ENCODE peak calls at places on chromosome 11, in four cellular contexts. X is K562, J is WTC11, Z is HepG2. D is an unnamed sample.

GRCh38 chr11:11978792-11979486 is 29.5 kb downstream of the DKK3 start:
- DNase-seq in X (no peak), J (no peak), Z (no peak), D (no peak)

GRCh38 chr11:29321293-29322132 is 695.3 kb downstream of the KCNA4 start:
- DNase-seq in X (no peak), J (no peak), Z (peak; percentile 75), D (no peak)

GRCh38 chr11:32899423-32899822 is 6.8 kb downstream of the QSER1 start:
- DNase-seq in X (no peak), J (no peak), Z (no peak), D (no peak)

GRCh38 chr11:2074266-2074825 is 64.8 kb downstream of the IGF2 start:
- DNase-seq in X (peak; percentile 74), J (peak; percentile 60), Z (no peak), D (peak; percentile 49)

GRCh38 chr11:122863704-122864326 is 18.7 kb upstream of the JHY start:
- DNase-seq in X (peak; percentile 30), J (peak; percentile 47), Z (no peak), D (peak; percentile 43)

GRCh38 chr11:119828011-119828410 is 99.0 kb upstream of the NECTIN1 start:
- DNase-seq in X (no peak), J (no peak), Z (no peak), D (no peak)

GRCh38 chr11:126122863-126123262 is 60.2 kb upstream of the CDON start:
- DNase-seq in X (no peak), J (no peak), Z (no peak), D (no peak)

GRCh38 chr11:58330861-58331260 is 28.0 kb downstream of the OR5B17 start:
- DNase-seq in X (no peak), J (no peak), Z (no peak), D (no peak)

GRCh38 chr11:134272381-134273316 is 3.5 kb upstream of the GLB1L3 start:
- DNase-seq in X (no peak), J (peak; percentile 77), Z (peak; percentile 87), D (peak; percentile 39)

GRCh38 chr11:17578958-17579357 is 31.9 kb downstream of the OTOG start:
- DNase-seq in X (no peak), J (peak; percentile 5), Z (no peak), D (no peak)

GRCh38 chr11:127006311-127006710 is 5.7 kb upstream of the KIRREL3 start:
- DNase-seq in X (no peak), J (no peak), Z (no peak), D (no peak)

GRCh38 chr11:111419641-111420327 is 40.7 kb upstream of the POU2AF1 start:
- DNase-seq in X (no peak), J (no peak), Z (no peak), D (no peak)

GRCh38 chr11:99370557-99371200 is 349.9 kb downstream of the CNTN5 start:
- DNase-seq in X (no peak), J (peak; percentile 16), Z (no peak), D (peak; percentile 8)

GRCh38 chr11:99522467-99523173 is 501.9 kb downstream of the CNTN5 start:
- DNase-seq in X (no peak), J (no peak), Z (no peak), D (no peak)

GRCh38 chr11:9315078-9315688 is 790 bp upstream of the TMEM41B start:
- DNase-seq in X (no peak), J (no peak), Z (no peak), D (no peak)

GRCh38 chr11:14386895-14387480 is 28.0 kb upstream of the RRAS2 start:
- DNase-seq in X (no peak), J (peak; percentile 53), Z (no peak), D (no peak)

GRCh38 chr11:48900131-48900800 is 83.4 kb downstream of the TRIM51G start:
- DNase-seq in X (no peak), J (peak; percentile 1), Z (no peak), D (no peak)

GRCh38 chr11:12653729-12654128 is 20.5 kb upstream of the TEAD1 start:
- DNase-seq in X (no peak), J (peak; percentile 45), Z (peak; percentile 61), D (no peak)

GRCh38 chr11:94767701-94768601 is at the start of gene AMOTL1:
- DNase-seq in X (peak; percentile 73), J (peak; percentile 89), Z (no peak), D (peak; percentile 87)

GRCh38 chr11:34408580-34409172 is 30.1 kb upstream of the CAT start:
- DNase-seq in X (no peak), J (no peak), Z (no peak), D (no peak)

GRCh38 chr11:113419426-113420003 is 31.9 kb downstream of the ANKK1 start:
- DNase-seq in X (no peak), J (no peak), Z (no peak), D (no peak)

GRCh38 chr11:119854521-119854920 is 125.5 kb upstream of the NECTIN1 start:
- DNase-seq in X (no peak), J (no peak), Z (no peak), D (no peak)

GRCh38 chr11:116826751-116827431 is 2.8 kb upstream of the APOC3 start:
- DNase-seq in X (peak; percentile 42), J (no peak), Z (peak; percentile 85), D (no peak)

GRCh38 chr11:27291954-27292641 is 70.9 kb downstream of the CCDC34 start:
- DNase-seq in X (no peak), J (no peak), Z (peak; percentile 42), D (no peak)

GRCh38 chr11:121494355-121495099 is 41.8 kb upstream of the SORL1-AS1 start:
- DNase-seq in X (no peak), J (no peak), Z (no peak), D (no peak)

GRCh38 chr11:110712643-110713468 is 619 bp upstream of the ARHGAP20 start:
- DNase-seq in X (no peak), J (peak; percentile 14), Z (no peak), D (peak; percentile 49)

GRCh38 chr11:61919113-61919840 is 1.9 kb upstream of the RAB3IL1 start:
- DNase-seq in X (no peak), J (no peak), Z (no peak), D (no peak)

GRCh38 chr11:88420165-88420781 is 82.7 kb upstream of the CTSC start:
- DNase-seq in X (peak; percentile 20), J (no peak), Z (no peak), D (no peak)

GRCh38 chr11:60844870-60845221 is 2.9 kb downstream of the CCDC86 start:
- DNase-seq in X (no peak), J (no peak), Z (peak; percentile 94), D (no peak)
- TF ChIP-seq SP1 in X (no peak), J (no peak), Z (no peak), D (no peak)

GRCh38 chr11:20452585-20452984 is 65.1 kb downstream of the PRMT3 start:
- DNase-seq in X (no peak), J (no peak), Z (no peak), D (no peak)
- TF ChIP-seq ELF4 in X (no peak), J (no peak), Z (no peak), D (no peak)

DNA sequence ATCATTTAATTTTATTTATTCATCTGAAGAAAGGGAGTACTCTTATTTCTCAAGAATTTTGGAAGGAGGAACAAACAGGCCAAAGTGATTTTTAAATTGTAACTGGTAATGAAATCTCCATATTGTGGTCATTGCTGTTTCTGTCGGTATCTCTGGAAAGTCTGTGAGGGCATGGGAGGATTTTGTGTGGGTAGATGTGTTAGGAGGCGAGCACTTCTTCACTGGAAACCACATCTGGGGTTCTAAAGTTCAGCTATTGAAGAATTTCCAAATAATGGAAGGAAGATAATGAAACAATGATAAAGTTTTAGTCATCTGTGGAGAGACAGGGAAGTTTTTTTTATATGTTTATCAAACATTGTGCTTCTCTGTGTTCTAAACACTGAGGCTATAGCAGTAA is 6.6 kb downstream of the TRIM34 start:
- DNase-seq in X (no peak), J (no peak), Z (no peak), D (no peak)
- TF ChIP-seq SP1 in X (no peak), J (no peak), Z (no peak), D (no peak)

DNA sequence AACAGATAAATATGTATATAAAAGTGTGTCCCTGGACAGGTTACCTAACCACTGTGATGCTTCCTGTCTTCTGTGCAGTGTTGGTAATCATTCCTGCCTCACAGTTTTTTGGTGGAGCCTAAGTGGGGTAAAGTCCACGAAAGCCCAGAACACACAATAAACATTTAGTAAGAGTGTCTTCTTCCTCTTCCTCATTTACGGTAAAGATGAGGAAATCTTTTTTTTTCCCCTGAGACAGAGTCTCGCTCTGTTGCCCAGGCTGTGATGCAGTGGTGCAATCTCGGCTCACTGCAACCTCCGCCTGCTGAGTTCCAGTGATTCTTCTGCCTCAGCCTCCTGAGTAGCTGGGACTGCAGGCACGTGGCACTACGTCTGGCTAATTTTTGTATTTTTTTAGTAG is 117.1 kb downstream of the LDLRAD3 start:
- DNase-seq in X (no peak), J (no peak), Z (no peak), D (no peak)
- TF ChIP-seq ELF4 in X (no peak), J (no peak), Z (no peak), D (no peak)

DNA sequence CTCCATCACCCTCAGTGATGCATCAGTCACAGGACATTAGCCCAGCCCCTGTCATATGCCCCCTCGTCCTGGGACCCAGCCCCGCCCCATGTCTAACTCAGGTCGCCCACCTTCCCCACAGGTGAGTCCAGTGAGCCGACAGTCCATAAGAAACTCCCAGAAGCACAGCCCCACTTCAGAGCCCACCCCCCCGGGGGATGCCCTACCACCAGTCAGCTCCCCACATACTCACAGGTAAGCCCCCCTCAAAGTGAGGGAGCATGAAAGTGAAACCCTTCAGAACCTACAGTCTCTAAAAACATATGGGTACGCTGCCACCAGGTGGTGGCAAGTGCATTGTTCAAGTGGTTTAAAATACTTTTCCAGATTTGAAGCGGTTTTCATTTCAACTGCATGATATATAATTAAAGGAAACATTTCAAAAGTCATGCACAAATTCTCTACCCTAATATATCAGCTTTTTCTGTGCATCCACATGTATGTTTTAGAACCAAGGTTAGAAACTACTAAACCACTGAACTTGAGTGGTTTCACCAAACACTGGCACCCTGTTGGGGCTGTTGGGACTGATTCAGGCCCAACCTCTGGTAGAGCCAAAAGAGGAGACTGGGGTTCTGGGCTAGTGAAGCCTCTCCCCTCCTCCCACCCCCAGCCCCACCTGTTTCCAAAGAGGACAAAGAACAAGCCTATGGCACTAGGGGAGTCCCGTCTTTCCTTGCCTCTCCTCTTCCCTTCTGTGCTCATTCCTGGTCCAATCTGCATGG is 17.3 kb downstream of the EPS8L2 start:
- DNase-seq in X (no peak), J (no peak), Z (peak; percentile 56), D (no peak)
- TF ChIP-seq SP1 in X (no peak), J (no peak), Z (no peak), D (no peak)

DNA sequence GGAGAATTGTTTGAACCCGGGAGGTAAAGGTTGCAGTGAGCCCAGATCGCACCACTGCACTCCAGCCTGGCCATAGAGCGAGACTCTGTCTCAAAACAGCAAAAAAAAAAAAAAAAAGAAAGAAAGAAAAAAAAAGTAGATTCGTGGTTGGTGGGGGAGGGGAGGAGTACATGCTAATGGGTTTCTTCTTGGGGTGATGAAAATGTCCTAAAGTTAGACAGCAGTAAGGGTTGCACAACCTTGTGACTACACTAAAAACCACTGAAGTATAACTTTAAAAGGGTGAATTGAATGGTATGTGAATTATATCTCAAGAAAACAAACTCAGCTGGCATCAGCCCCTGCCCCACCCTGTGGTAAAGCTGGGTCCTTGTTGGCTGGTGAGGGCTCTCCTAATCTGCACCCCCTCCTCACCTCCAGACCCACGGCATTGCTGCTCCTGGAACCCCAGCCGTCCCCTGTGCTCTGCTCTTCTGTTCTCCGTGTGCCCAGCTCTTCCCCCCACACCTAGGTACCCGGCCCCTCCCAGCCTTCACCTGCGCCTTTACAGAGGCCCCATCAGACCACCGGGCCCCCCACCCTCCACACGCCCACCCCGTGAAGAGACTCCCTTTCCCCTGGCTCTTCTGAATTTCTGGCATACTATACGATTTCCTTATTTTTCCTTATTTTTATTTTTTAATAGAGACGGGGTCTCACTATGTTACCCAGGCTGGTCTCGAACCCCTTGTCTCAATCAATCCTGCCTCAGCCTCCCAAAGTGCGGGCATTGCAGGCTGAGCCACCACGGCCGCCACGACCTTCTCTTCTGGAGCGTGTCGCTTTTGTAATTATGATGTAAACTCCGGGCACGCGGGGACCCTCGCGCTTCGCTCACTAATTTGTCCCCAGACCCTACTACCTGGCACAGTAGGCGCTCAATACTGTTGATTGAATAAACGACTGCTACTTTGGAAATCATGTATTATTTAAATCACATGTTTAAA is 927 bp upstream of the FADD start:
- DNase-seq in X (no peak), J (no peak), Z (no peak), D (no peak)
- TF ChIP-seq ELF4 in X (no peak), J (no peak), Z (no peak), D (no peak)

D was measured in HEK293T.